ENCODE peak calls at places on chromosome 19, in four cellular contexts. T is activated T-helper 2 cell treated with anti-CD3 and anti-CD28 coated beads, Interferon-gamma antibody, Interleukin-2, Interleukin-4, amounts not matched to agents 10 μg/mL and 5 μg/mL and 100 μg/mL, durations not matched to agents 14 hours and 24 hours and 36 hours; J is H54; M is activated CD4-positive, alpha-beta T cell treated with anti-CD3 and anti-CD28 coated beads for 24 hours. W is an unnamed sample.

GRCh38 chr19:1699386-1699785 is 47.0 kb upstream of the TCF3 start:
- DNase-seq in T (no peak), M (no peak), J (no peak), W (no peak)

GRCh38 chr19:18397242-18398202 is at the start of gene LRRC25:
- DNase-seq in T (no peak), M (no peak), J (no peak), W (no peak)

GRCh38 chr19:16875584-16876555 is 12.9 kb upstream of the F2RL3 start:
- DNase-seq in J (no peak), M (no peak), T (no peak), W (no peak)

GRCh38 chr19:12617646-12618045 is 6.9 kb downstream of the ZNF791 start:
- DNase-seq in J (no peak), T (no peak), M (no peak), W (no peak)

GRCh38 chr19:40503300-40503699 is 36.5 kb downstream of the SPTBN4 start:
- DNase-seq in T (no peak), M (no peak), J (no peak), W (no peak)

GRCh38 chr19:34733266-34733825 is 697 bp upstream of the ZNF181 start:
- DNase-seq in T (no peak), J (no peak), M (no peak), W (no peak)

GRCh38 chr19:35977446-35978222 is 17.4 kb upstream of the SDHAF1 start:
- DNase-seq in M (no peak), J (no peak), T (peak; percentile 19), W (no peak)

GRCh38 chr19:48424694-48425219 is 21.0 kb upstream of the GRWD1 start:
- DNase-seq in J (peak; percentile 51), T (no peak), M (no peak), W (no peak)